ENCODE peak calls at places on chromosomes 11 and 22, in nine cellular contexts. T is adipocyte; G is mammary epithelial cell; H is left cardiac atrium; M is stimulated activated naive CD4-positive, alpha-beta T cell treated with Interleukin-2 at 50 U/mL for 16 hours; N is BJ; W is heart right ventricle; U is KBM-7; L is mesendoderm. C is an unnamed sample.

GRCh38 chr11:122085264-122085663 is 30.8 kb downstream of the BLID start:
- DNase-seq in T (peak; percentile 87), G (peak; percentile 75), H (no peak), M (no peak), N (peak; percentile 90), W (no peak), U (no peak), L (no peak), C (no peak)

GRCh38 chr22:48893288-48894063 is 934.2 kb downstream of the BRD1 start:
- DNase-seq in T (no peak), G (no peak), H (no peak), M (no peak), N (no peak), W (no peak), U (no peak), L (peak; percentile 20), C (no peak)

GRCh38 chr11:61545921-61546320 is 35.0 kb downstream of the SYT7 start:
- DNase-seq in T (no peak), G (no peak), H (no peak), M (no peak), N (no peak), W (no peak), U (no peak), L (no peak), C (no peak)

GRCh38 chr22:49629586-49630447 is 197.9 kb downstream of the BRD1 start:
- DNase-seq in T (no peak), G (no peak), H (no peak), M (no peak), N (no peak), W (no peak), U (no peak), L (no peak), C (no peak)

GRCh38 chr22:34099278-34099677 is 179.0 kb upstream of the LARGE1 start:
- DNase-seq in T (no peak), G (peak; percentile 1), H (no peak), M (no peak), N (no peak), W (no peak), U (peak; percentile 1), L (no peak), C (no peak)

GRCh38 chr11:61955416-61956135 is 5.4 kb downstream of the BEST1 start:
- DNase-seq in T (no peak), G (no peak), H (peak; percentile 51), M (no peak), N (no peak), W (no peak), U (no peak), L (peak; percentile 78), C (peak; percentile 65)

GRCh38 chr11:82995276-82995675 is 76.4 kb downstream of the RAB30 start:
- DNase-seq in T (peak; percentile 63), G (no peak), H (no peak), M (no peak), N (no peak), W (no peak), U (no peak), L (no peak), C (no peak)

GRCh38 chr11:35463211-35463810 is 44.0 kb upstream of the SLC1A2 start:
- DNase-seq in T (no peak), G (no peak), H (no peak), M (no peak), N (no peak), W (no peak), U (no peak), L (no peak), C (no peak)

GRCh38 chr11:115581871-115582639 is 77.8 kb upstream of the CADM1 start:
- DNase-seq in T (peak; percentile 25), G (peak; percentile 21), H (no peak), M (no peak), N (no peak), W (no peak), U (no peak), L (peak; percentile 82), C (no peak)